ENCODE peak calls at places on chromosome 10, in four cellular contexts. One of them, this sample, is unnamed.

GRCh38 chr10:98486421-98486820 is 39.7 kb upstream of the HPS1 start:
- DNase-seq in H1: no peak
- DNase-seq in mesendoderm: peak
- DNase-seq in H9: no peak
- DNase-seq in this sample: peak

GRCh38 chr10:59173414-59173813 is 3.0 kb upstream of the PHYHIPL start:
- DNase-seq in H1: no peak
- DNase-seq in H9: no peak
- DNase-seq in mesendoderm: no peak
- DNase-seq in this sample: no peak

GRCh38 chr10:61164458-61165160 is 220.6 kb upstream of the RHOBTB1 start:
- DNase-seq in H9: no peak
- DNase-seq in H1: no peak
- DNase-seq in mesendoderm: no peak
- DNase-seq in this sample: no peak

GRCh38 chr10:17847586-17848296 is 38.6 kb downstream of the MRC1 start:
- DNase-seq in H1: no peak
- DNase-seq in mesendoderm: no peak
- DNase-seq in H9: no peak
- DNase-seq in this sample: peak

GRCh38 chr10:47092822-47093221 is 181.6 kb downstream of the PTPN20 start:
- DNase-seq in mesendoderm: no peak
- DNase-seq in H1: no peak
- DNase-seq in H9: peak
- DNase-seq in this sample: no peak

GRCh38 chr10:65394898-65395297 is 1530.9 kb upstream of the LRRTM3 start:
- DNase-seq in mesendoderm: no peak
- DNase-seq in H9: no peak
- DNase-seq in H1: no peak
- DNase-seq in this sample: no peak

GRCh38 chr10:117168135-117168674 is 29.1 kb upstream of the KCNK18 start:
- DNase-seq in H9: peak
- DNase-seq in H1: no peak
- DNase-seq in mesendoderm: peak
- DNase-seq in this sample: peak

GRCh38 chr10:98135222-98135899 is 904 bp downstream of the R3HCC1L start:
- DNase-seq in H1: no peak
- DNase-seq in H9: no peak
- DNase-seq in mesendoderm: no peak
- DNase-seq in this sample: no peak

GRCh38 chr10:4770766-4771553 is 55.0 kb upstream of the AKR1E2 start:
- DNase-seq in mesendoderm: peak
- DNase-seq in H1: no peak
- DNase-seq in H9: no peak
- DNase-seq in this sample: peak

GRCh38 chr10:20852303-20852702 is 44.8 kb downstream of the NEBL start:
- DNase-seq in H1: no peak
- DNase-seq in H9: no peak
- DNase-seq in mesendoderm: no peak
- DNase-seq in this sample: no peak

GRCh38 chr10:121559321-121559720 is 38.9 kb downstream of the FGFR2 start:
- DNase-seq in mesendoderm: no peak
- DNase-seq in H9: no peak
- DNase-seq in H1: no peak
- DNase-seq in this sample: no peak
- H3K56ac ChIP-seq in mesendoderm: no peak
- H3K56ac ChIP-seq in H9: no peak
- H3K56ac ChIP-seq in H1: no peak
- H3K56ac ChIP-seq in this sample: no peak

GRCh38 chr10:132406181-132406580 is 9.2 kb downstream of the PWWP2B start:
- DNase-seq in mesendoderm: no peak
- DNase-seq in H9: no peak
- DNase-seq in H1: no peak
- DNase-seq in this sample: no peak
- H2BK5ac ChIP-seq in mesendoderm: no peak
- H2BK5ac ChIP-seq in H9: no peak
- H2BK5ac ChIP-seq in H1: peak
- H2BK5ac ChIP-seq in this sample: no peak

GRCh38 chr10:119829429-119829828 is 43.2 kb downstream of the MCMBP start:
- DNase-seq in mesendoderm: peak
- DNase-seq in H1: no peak
- DNase-seq in H9: no peak
- DNase-seq in this sample: no peak

GRCh38 chr10:119831656-119832055 is 41.0 kb downstream of the MCMBP start:
- DNase-seq in H9: no peak
- DNase-seq in H1: no peak
- DNase-seq in mesendoderm: no peak
- DNase-seq in this sample: no peak

GRCh38 chr10:119834188-119834587 is 38.5 kb downstream of the MCMBP start:
- DNase-seq in H1: no peak
- DNase-seq in mesendoderm: no peak
- DNase-seq in H9: no peak
- DNase-seq in this sample: no peak

GRCh38 chr10:119827430-119827829 is 45.2 kb downstream of the MCMBP start:
- DNase-seq in H9: no peak
- DNase-seq in mesendoderm: no peak
- DNase-seq in H1: no peak
- DNase-seq in this sample: no peak

DNA sequence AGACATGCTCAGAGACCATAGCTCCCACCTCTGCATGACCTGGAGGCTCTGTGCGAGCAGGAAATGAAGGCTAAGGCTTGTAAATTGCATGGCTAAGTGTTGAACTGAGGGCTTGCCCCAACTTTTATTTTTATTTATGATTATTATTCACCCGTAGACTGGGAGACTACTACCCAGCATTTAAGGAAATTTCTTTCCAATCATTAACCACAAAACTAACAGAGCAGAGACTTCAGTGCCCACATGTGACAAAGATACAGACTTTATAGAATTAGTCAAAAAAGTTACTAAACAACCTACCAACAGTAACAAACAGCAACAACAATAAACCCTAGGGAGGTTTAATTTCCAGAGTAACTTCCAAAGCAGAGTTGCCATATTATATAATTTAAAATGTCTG is 39.7 kb downstream of the MCMBP start:
- DNase-seq in H1: no peak
- DNase-seq in H9: no peak
- DNase-seq in mesendoderm: no peak
- DNase-seq in this sample: no peak
- H3K56ac ChIP-seq in H1: no peak
- H3K56ac ChIP-seq in H9: no peak
- H3K56ac ChIP-seq in mesendoderm: no peak
- H3K56ac ChIP-seq in this sample: no peak

GRCh38 chr10:18880530-18880929 is 168.1 kb upstream of the MALRD1 start:
- DNase-seq in H9: peak
- DNase-seq in H1: peak
- DNase-seq in mesendoderm: peak
- DNase-seq in this sample: no peak

GRCh38 chr10:18886102-18886501 is 162.5 kb upstream of the MALRD1 start:
- DNase-seq in mesendoderm: no peak
- DNase-seq in H9: no peak
- DNase-seq in H1: no peak
- DNase-seq in this sample: peak
- H2BK5ac ChIP-seq in mesendoderm: no peak
- H2BK5ac ChIP-seq in H9: no peak
- H2BK5ac ChIP-seq in H1: no peak
- H2BK5ac ChIP-seq in this sample: no peak

DNA sequence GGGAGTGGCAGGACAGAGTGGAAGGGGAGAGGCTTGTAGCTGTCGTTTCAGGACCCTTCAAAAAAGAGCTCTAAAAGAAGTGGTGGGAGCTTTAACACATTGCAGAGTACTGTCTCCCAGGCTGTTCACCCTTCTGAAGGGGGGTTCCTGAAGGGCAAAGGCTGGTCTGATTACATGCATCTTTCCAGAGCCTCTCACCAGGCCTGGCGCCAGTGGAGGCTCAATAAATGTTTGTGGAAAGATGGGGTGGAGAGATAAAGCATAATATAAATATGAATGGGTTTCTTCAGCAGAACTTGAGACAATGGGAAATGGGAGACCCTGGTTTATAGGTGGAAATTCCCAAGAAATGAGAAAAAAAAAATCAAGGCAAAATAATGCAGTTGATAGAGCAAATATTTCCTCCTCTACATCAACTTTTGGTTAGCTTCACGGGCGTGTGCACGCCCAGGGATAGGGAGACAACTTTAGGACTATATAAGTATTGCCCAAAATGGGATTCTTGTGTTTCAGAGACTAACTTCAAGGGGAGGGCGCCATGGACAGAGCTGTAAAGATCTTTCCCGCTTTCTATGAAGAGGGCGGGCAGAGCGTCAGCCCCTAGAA is 613 bp upstream of the BUB3 start:
- DNase-seq in H9: no peak
- DNase-seq in H1: no peak
- DNase-seq in mesendoderm: no peak
- DNase-seq in this sample: no peak
- H3K56ac ChIP-seq in H9: no peak
- H3K56ac ChIP-seq in H1: no peak
- H3K56ac ChIP-seq in mesendoderm: peak
- H3K56ac ChIP-seq in this sample: no peak

GRCh38 chr10:124656113-124656490 is 88.1 kb downstream of the FAM53B start:
- DNase-seq in H9: no peak
- DNase-seq in mesendoderm: no peak
- DNase-seq in H1: no peak
- DNase-seq in this sample: no peak
- H2BK5ac ChIP-seq in H9: no peak
- H2BK5ac ChIP-seq in mesendoderm: no peak
- H2BK5ac ChIP-seq in H1: no peak
- H2BK5ac ChIP-seq in this sample: no peak

GRCh38 chr10:15712903-15713302 is 6.8 kb downstream of the ITGA8 start:
- DNase-seq in H9: no peak
- DNase-seq in mesendoderm: no peak
- DNase-seq in H1: no peak
- DNase-seq in this sample: no peak
- H3K56ac ChIP-seq in H9: no peak
- H3K56ac ChIP-seq in mesendoderm: no peak
- H3K56ac ChIP-seq in H1: no peak
- H3K56ac ChIP-seq in this sample: no peak

GRCh38 chr10:119908201-119908600 is 15.7 kb downstream of the SEC23IP start:
- DNase-seq in mesendoderm: no peak
- DNase-seq in H1: no peak
- DNase-seq in H9: no peak
- DNase-seq in this sample: no peak

GRCh38 chr10:119898577-119898976 is 6.0 kb downstream of the SEC23IP start:
- DNase-seq in mesendoderm: no peak
- DNase-seq in H1: no peak
- DNase-seq in H9: no peak
- DNase-seq in this sample: no peak

GRCh38 chr10:119903946-119904666 is 11.6 kb downstream of the SEC23IP start:
- DNase-seq in mesendoderm: no peak
- DNase-seq in H1: no peak
- DNase-seq in H9: no peak
- DNase-seq in this sample: no peak
- H2BK5ac ChIP-seq in mesendoderm: no peak
- H2BK5ac ChIP-seq in H1: no peak
- H2BK5ac ChIP-seq in H9: no peak
- H2BK5ac ChIP-seq in this sample: no peak